ENCODE peak calls at places on chromosome 10, in four cellular contexts. J is K562, E is HepG2, S is GM12878. L is an unnamed sample.

GRCh38 chr10:60494774-60495173 is 105.1 kb upstream of the ANK3 start:
- DNase-seq in S (no peak), E (no peak), J (no peak), L (no peak)

GRCh38 chr10:111410740-111411139 is 333.9 kb downstream of the ADRA2A start:
- DNase-seq in J (no peak), S (no peak), E (no peak), L (no peak)

GRCh38 chr10:1050555-1050954 is 1.6 kb upstream of the IDI1 start:
- DNase-seq in E (peak; percentile 75), S (no peak), J (no peak), L (no peak)

GRCh38 chr10:12463459-12463838 is 114.1 kb downstream of the CAMK1D start:
- DNase-seq in E (no peak), J (no peak), S (no peak), L (no peak)

GRCh38 chr10:88042162-88043100 is 179.0 kb downstream of the PTEN start:
- DNase-seq in J (no peak), E (no peak), S (no peak), L (no peak)

GRCh38 chr10:48605264-48605615 is 367 bp upstream of the ARHGAP22 start:
- DNase-seq in J (no peak), S (no peak), E (no peak), L (no peak)

GRCh38 chr10:53108317-53108934 is 335.8 kb upstream of the MBL2 start:
- DNase-seq in E (no peak), J (no peak), S (no peak), L (no peak)

GRCh38 chr10:34607894-34608293 is 207.2 kb downstream of the PARD3 start:
- DNase-seq in J (no peak), S (no peak), E (peak; percentile 4), L (no peak)

GRCh38 chr10:35606423-35606822 is 1.3 kb downstream of the GJD4 start:
- DNase-seq in J (no peak), S (no peak), E (no peak), L (no peak)

GRCh38 chr10:29471483-29471859 is 163.3 kb downstream of the SVIL start:
- DNase-seq in J (no peak), S (no peak), E (no peak), L (no peak)

GRCh38 chr10:133180915-133181639 is 21.1 kb downstream of the KNDC1 start:
- DNase-seq in E (no peak), J (no peak), S (no peak), L (no peak)

GRCh38 chr10:71719464-71720303 is at the start of gene C10orf105:
- DNase-seq in J (no peak), S (no peak), E (no peak), L (no peak)

GRCh38 chr10:124248646-124249045 is 155.2 kb upstream of the CHST15 start:
- DNase-seq in J (no peak), E (no peak), S (no peak), L (no peak)

GRCh38 chr10:10734356-10735064 is 283.2 kb upstream of the CELF2 start:
- DNase-seq in J (no peak), S (no peak), E (no peak), L (no peak)

GRCh38 chr10:46264737-46265368 is 21.9 kb upstream of the ANTXRL start:
- DNase-seq in S (no peak), J (no peak), E (no peak), L (no peak)

GRCh38 chr10:20890491-20891337 is 6.4 kb downstream of the NEBL start:
- DNase-seq in E (no peak), S (no peak), J (no peak), L (no peak)

GRCh38 chr10:34010891-34011290 is 676.4 kb upstream of the NRP1 start:
- DNase-seq in S (no peak), E (no peak), J (no peak), L (no peak)

GRCh38 chr10:58697691-58698090 is 185.0 kb downstream of the BICC1 start:
- DNase-seq in S (no peak), J (no peak), E (no peak), L (no peak)

GRCh38 chr10:16779375-16779774 is 37.8 kb downstream of the RSU1 start:
- DNase-seq in E (no peak), S (no peak), J (no peak), L (no peak)
- TF ChIP-seq TARDBP in E (no peak), S (no peak), J (no peak), L (no peak)

DNA sequence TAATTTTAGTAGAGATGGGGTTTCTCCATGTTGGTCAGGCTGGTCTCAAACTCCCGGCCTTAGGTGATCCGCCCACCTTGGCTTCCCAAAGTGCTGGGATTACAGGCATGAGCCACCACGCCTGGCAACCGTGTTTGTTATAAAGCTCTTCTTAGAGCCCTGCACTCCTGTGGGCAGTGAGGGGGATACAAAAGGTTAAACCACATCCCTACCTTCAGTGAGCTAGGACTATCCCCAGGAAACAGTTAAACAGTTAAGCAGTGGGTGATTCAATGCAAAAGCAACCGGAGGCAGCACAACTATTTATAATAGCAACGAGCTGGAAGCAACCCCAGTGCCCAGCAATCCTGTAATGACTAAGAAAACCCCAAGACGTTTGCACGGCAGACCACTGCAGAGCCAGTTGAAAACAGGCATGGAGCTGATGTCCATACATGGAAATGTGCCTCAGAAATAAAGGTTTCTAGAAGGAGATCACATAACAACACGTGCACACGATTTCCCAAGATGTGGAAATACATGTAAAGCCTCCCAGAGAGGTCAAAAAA is 107.2 kb upstream of the LYZL2 start:
- DNase-seq in E (no peak), S (peak; percentile 94), J (no peak), L (no peak)
- TF ChIP-seq TARDBP in E (no peak), S (no peak), J (no peak), L (no peak)

DNA sequence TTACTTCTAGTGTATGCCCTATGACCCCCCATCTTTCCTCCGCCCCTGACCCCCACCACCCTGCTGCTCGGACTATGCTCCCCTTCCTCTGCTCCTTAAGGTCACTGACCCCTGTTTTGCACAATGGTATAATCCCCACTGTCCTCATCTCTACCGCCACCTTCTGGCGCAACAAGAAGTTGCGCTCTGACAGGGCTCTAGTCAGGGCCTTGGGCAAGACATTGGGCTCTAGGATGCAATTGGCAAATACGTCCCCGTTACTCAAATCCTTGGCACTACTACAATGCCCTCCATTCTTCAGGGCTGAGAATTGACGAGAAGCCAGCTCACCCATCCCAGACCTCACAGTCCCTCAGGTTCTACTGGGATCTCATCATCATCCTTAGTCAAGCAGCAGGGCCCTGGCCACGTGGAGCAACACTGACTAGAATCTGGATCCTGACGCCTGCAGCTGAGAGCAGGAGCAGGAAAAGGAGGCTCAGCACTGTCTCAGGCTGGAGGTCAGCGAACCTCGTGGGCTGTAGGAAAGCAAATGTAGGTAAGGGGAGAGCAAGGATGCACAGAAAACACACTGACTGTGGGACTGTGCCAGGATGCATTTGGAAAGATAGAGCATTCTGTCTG is 10.6 kb downstream of the LRIT2 start:
- DNase-seq in J (peak; percentile 69), S (no peak), E (peak; percentile 24), L (peak; percentile 53)
- TF ChIP-seq TARDBP in J (no peak), S (no peak), E (no peak), L (no peak)

GRCh38 chr10:103570844-103571655 is 77.5 kb downstream of the NEURL1 start:
- DNase-seq in S (no peak), E (no peak), J (no peak), L (no peak)

GRCh38 chr10:103568505-103568904 is 75.0 kb downstream of the NEURL1 start:
- DNase-seq in S (no peak), E (no peak), J (no peak), L (no peak)

GRCh38 chr10:103571656-103571975 is 78.1 kb downstream of the NEURL1 start:
- DNase-seq in E (no peak), S (no peak), J (no peak), L (no peak)

GRCh38 chr10:103572597-103573321 is 79.3 kb downstream of the NEURL1 start:
- DNase-seq in E (no peak), J (no peak), S (no peak), L (no peak)

DNA sequence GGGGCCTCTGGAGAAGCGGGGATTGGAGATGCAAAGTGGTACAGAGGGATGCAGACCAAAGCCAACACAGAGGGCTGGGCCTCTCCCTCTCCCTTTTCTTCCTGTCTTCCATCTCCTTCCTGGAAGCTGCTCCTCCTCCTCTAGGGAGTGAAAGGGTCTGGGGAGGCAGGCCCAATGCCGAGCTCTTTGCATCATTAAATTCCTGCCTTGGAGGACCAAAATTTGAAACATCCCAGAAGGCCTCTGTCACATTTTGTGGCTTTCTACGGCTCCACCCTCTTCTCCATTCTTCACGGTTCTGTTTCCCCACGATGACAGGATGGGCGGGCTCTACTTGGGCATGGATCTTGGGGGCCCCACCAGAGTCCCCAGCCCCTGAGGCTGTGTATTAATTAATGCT is 76.4 kb downstream of the NEURL1 start:
- DNase-seq in S (no peak), J (no peak), E (no peak), L (no peak)
- TF ChIP-seq TARDBP in S (no peak), J (no peak), E (no peak), L (no peak)

GRCh38 chr10:102673961-102674511 is 29.8 kb downstream of the TRIM8 start:
- DNase-seq in S (no peak), E (peak; percentile 60), J (peak; percentile 78), L (no peak)
- TF ChIP-seq TARDBP in S (no peak), E (no peak), J (no peak), L (no peak)

GRCh38 chr10:62541811-62542210 is 167.6 kb downstream of the ZNF365 start:
- DNase-seq in E (no peak), S (no peak), J (no peak), L (no peak)
- TF ChIP-seq TARDBP in E (no peak), S (no peak), J (no peak), L (no peak)

L was measured in HEK293T.